ENCODE peak calls at places on chromosomes 16 and 17, in eight cellular contexts. N, Q, R, H, G, B, E and Y are unnamed samples.

GRCh38 chr16:3509470-3509928 is 8.7 kb downstream of the CLUAP1 start:
- DNase-seq in N (no peak), Q (no peak), G (peak), H (peak), R (peak), B (no peak), E (no peak), Y (peak)

GRCh38 chr16:87178977-87179376 is 138.2 kb downstream of the C16orf95 start:
- DNase-seq in H (no peak), Q (peak), N (no peak), G (no peak), R (no peak), B (no peak), E (no peak), Y (peak)

GRCh38 chr17:21345236-21345635 is 30.9 kb upstream of the KCNJ12 start:
- DNase-seq in Q (no peak), G (no peak), N (no peak), B (no peak), H (no peak), R (no peak), E (no peak), Y (peak)

GRCh38 chr16:88478115-88478514 is 25.0 kb downstream of the ZFPM1 start:
- DNase-seq in R (peak), G (no peak), B (peak), Q (no peak), E (no peak), H (peak), N (peak), Y (no peak)

GRCh38 chr16:2147981-2148671 is at the start of gene RAB26:
- DNase-seq in E (peak), G (peak), N (peak), B (peak), Q (no peak), H (peak), R (peak), Y (peak)

GRCh38 chr16:89571636-89572035 is 3.9 kb upstream of the CPNE7 start:
- DNase-seq in Q (no peak), G (no peak), E (no peak), B (no peak), N (no peak), R (no peak), H (no peak), Y (no peak)

GRCh38 chr16:48637039-48637438 is 27.1 kb upstream of the N4BP1 start:
- DNase-seq in E (no peak), G (no peak), B (no peak), R (no peak), Q (no peak), N (no peak), H (no peak), Y (no peak)

GRCh38 chr17:27623578-27623977 is 7.4 kb upstream of the LGALS9 start:
- DNase-seq in B (no peak), E (no peak), N (no peak), H (no peak), R (no peak), G (no peak), Q (no peak), Y (no peak)

GRCh38 chr16:12296991-12297390 is 320.5 kb downstream of the SNX29 start:
- DNase-seq in G (no peak), R (no peak), Q (no peak), B (no peak), N (no peak), H (no peak), E (no peak), Y (no peak)

GRCh38 chr17:58510075-58510474 is 4.4 kb downstream of the MTMR4 start:
- DNase-seq in B (no peak), H (no peak), Q (no peak), R (no peak), N (no peak), E (no peak), G (no peak), Y (no peak)

GRCh38 chr17:6603746-6604325 is 36.7 kb downstream of the KIAA0753 start:
- DNase-seq in N (no peak), E (no peak), H (no peak), B (no peak), G (no peak), Q (no peak), R (no peak), Y (no peak)

GRCh38 chr17:78438271-78438691 is 59.8 kb downstream of the PGS1 start:
- DNase-seq in Q (no peak), N (no peak), R (peak), E (no peak), H (no peak), G (peak), B (no peak), Y (no peak)

GRCh38 chr17:21774263-21774662 is 81.9 kb downstream of the KCNJ18 start:
- DNase-seq in B (no peak), E (no peak), H (no peak), G (no peak), R (no peak), Q (no peak), N (no peak), Y (no peak)

GRCh38 chr17:83009414-83010322 is 69.7 kb upstream of the METRNL start:
- DNase-seq in N (no peak), Q (no peak), B (no peak), R (no peak), E (no peak), H (no peak), G (no peak), Y (no peak)

GRCh38 chr17:48574523-48575065 is 3.6 kb downstream of the HOXB4 start:
- DNase-seq in R (no peak), B (no peak), G (no peak), N (no peak), E (no peak), H (no peak), Q (no peak), Y (no peak)

GRCh38 chr17:63295839-63296590 is 150.1 kb downstream of the CYB561 start:
- DNase-seq in G (no peak), E (no peak), R (peak), Q (no peak), B (no peak), H (no peak), N (no peak), Y (no peak)

GRCh38 chr17:45792995-45793755 is 9.1 kb downstream of the CRHR1 start:
- DNase-seq in G (no peak), H (no peak), B (no peak), R (no peak), N (no peak), Q (no peak), E (no peak), Y (no peak)

GRCh38 chr16:49492090-49492801 is 118.6 kb downstream of the C16orf78 start:
- DNase-seq in R (peak), B (peak), E (no peak), Q (peak), G (peak), N (no peak), H (peak), Y (peak)

GRCh38 chr16:31258366-31258765 is 1.4 kb upstream of the ITGAM start:
- DNase-seq in Q (no peak), R (no peak), N (no peak), E (no peak), B (no peak), H (no peak), G (no peak), Y (peak)